ENCODE peak calls at places on chromosomes 7 and 10, in nine cellular contexts. One of them, this sample, is unnamed.

GRCh38 chr10:131731780-131732630 is 168.8 kb upstream of the PPP2R2D start:
- DNase-seq in hepatocyte: no peak
- DNase-seq in fibroblast of lung: no peak
- DNase-seq in PC-3: no peak
- DNase-seq in A549: no peak
- DNase-seq in IMR-90: no peak
- DNase-seq in OCI-LY7: no peak
- DNase-seq in PC-9: no peak
- DNase-seq in astrocyte: no peak
- DNase-seq in this sample: no peak

GRCh38 chr7:55641811-55642210 is 69.5 kb upstream of the VOPP1 start:
- DNase-seq in hepatocyte: no peak
- DNase-seq in fibroblast of lung: no peak
- DNase-seq in PC-3: peak; percentile 21
- DNase-seq in A549: no peak
- DNase-seq in IMR-90: no peak
- DNase-seq in OCI-LY7: peak; percentile 39
- DNase-seq in PC-9: no peak
- DNase-seq in astrocyte: no peak
- DNase-seq in this sample: no peak

GRCh38 chr7:41967156-41967555 is 264.3 kb upstream of the INHBA start:
- DNase-seq in hepatocyte: no peak
- DNase-seq in fibroblast of lung: peak; percentile 53
- DNase-seq in PC-3: peak; percentile 69
- DNase-seq in A549: no peak
- DNase-seq in IMR-90: peak; percentile 72
- DNase-seq in OCI-LY7: no peak
- DNase-seq in PC-9: no peak
- DNase-seq in astrocyte: peak; percentile 41
- DNase-seq in this sample: no peak

GRCh38 chr7:83648464-83649241 is at the start of gene SEMA3E:
- DNase-seq in hepatocyte: peak; percentile 61
- DNase-seq in fibroblast of lung: peak; percentile 72
- DNase-seq in PC-3: peak; percentile 52
- DNase-seq in A549: peak; percentile 61
- DNase-seq in IMR-90: peak; percentile 35
- DNase-seq in OCI-LY7: no peak
- DNase-seq in PC-9: peak; percentile 35
- DNase-seq in astrocyte: peak; percentile 67
- DNase-seq in this sample: peak; percentile 70

GRCh38 chr7:151838861-151839381 is 38.0 kb downstream of the PRKAG2 start:
- DNase-seq in hepatocyte: no peak
- DNase-seq in fibroblast of lung: no peak
- DNase-seq in PC-3: no peak
- DNase-seq in A549: no peak
- DNase-seq in IMR-90: no peak
- DNase-seq in OCI-LY7: peak; percentile 42
- DNase-seq in PC-9: no peak
- DNase-seq in astrocyte: no peak
- DNase-seq in this sample: no peak

GRCh38 chr10:128870830-128871597 is 596.0 kb upstream of the MGMT start:
- DNase-seq in hepatocyte: no peak
- DNase-seq in fibroblast of lung: no peak
- DNase-seq in PC-3: no peak
- DNase-seq in A549: no peak
- DNase-seq in IMR-90: no peak
- DNase-seq in OCI-LY7: no peak
- DNase-seq in PC-9: no peak
- DNase-seq in astrocyte: no peak
- DNase-seq in this sample: no peak

GRCh38 chr10:119420950-119421875 is 121.3 kb downstream of the RGS10 start:
- DNase-seq in hepatocyte: no peak
- DNase-seq in fibroblast of lung: no peak
- DNase-seq in PC-3: no peak
- DNase-seq in A549: no peak
- DNase-seq in IMR-90: no peak
- DNase-seq in OCI-LY7: no peak
- DNase-seq in PC-9: no peak
- DNase-seq in astrocyte: no peak
- DNase-seq in this sample: no peak

GRCh38 chr10:46250481-46250880 is 36.3 kb upstream of the ANTXRL start:
- DNase-seq in hepatocyte: no peak
- DNase-seq in fibroblast of lung: no peak
- DNase-seq in PC-3: no peak
- DNase-seq in A549: no peak
- DNase-seq in IMR-90: no peak
- DNase-seq in OCI-LY7: no peak
- DNase-seq in PC-9: no peak
- DNase-seq in astrocyte: no peak
- DNase-seq in this sample: no peak

GRCh38 chr7:111860248-111860647 is 298.0 kb upstream of the IMMP2L start:
- DNase-seq in hepatocyte: no peak
- DNase-seq in fibroblast of lung: no peak
- DNase-seq in PC-3: no peak
- DNase-seq in A549: no peak
- DNase-seq in IMR-90: no peak
- DNase-seq in OCI-LY7: no peak
- DNase-seq in PC-9: no peak
- DNase-seq in astrocyte: no peak
- DNase-seq in this sample: no peak

GRCh38 chr7:131071786-131072504 is 255.7 kb upstream of the MKLN1 start:
- DNase-seq in hepatocyte: no peak
- DNase-seq in fibroblast of lung: peak; percentile 90
- DNase-seq in PC-3: peak; percentile 72
- DNase-seq in A549: peak; percentile 46
- DNase-seq in IMR-90: peak; percentile 38
- DNase-seq in OCI-LY7: peak; percentile 11
- DNase-seq in PC-9: no peak
- DNase-seq in astrocyte: peak; percentile 86
- DNase-seq in this sample: no peak

GRCh38 chr10:28842321-28842720 is 165.0 kb downstream of the BAMBI start:
- DNase-seq in hepatocyte: no peak
- DNase-seq in fibroblast of lung: peak; percentile 93
- DNase-seq in PC-3: peak; percentile 31
- DNase-seq in A549: peak; percentile 28
- DNase-seq in IMR-90: peak; percentile 91
- DNase-seq in OCI-LY7: no peak
- DNase-seq in PC-9: no peak
- DNase-seq in astrocyte: peak; percentile 93
- DNase-seq in this sample: no peak

DNA sequence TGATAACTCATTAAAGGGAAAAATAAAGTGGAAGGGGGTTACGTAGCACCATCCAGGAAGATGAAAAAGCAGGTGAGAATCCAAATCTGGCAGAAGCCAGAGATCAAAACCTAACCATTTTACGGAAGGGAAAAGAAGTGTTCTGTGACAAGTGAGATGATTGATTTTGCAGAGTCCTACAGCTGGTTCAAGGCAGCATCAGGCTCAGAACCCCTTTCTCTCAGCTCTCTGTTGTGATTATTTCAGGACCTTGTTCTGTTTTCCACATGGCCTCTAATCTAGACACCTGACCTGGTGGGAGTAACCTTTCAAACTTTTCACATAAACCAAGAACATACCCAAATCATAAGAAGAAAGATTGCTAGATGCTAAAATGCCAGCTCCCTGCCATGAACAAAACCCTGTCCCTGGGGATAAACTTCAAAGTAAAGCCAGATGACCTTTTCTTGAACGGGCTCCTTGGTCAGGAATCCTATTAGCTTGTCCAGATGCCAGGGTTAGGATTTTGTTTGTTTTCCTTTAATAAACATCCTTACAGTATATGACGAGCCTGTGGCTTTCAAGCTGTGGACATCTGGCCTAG is 5.9 kb downstream of the DUSP5 start:
- DNase-seq in hepatocyte: no peak
- DNase-seq in fibroblast of lung: no peak
- DNase-seq in PC-3: no peak
- DNase-seq in A549: no peak
- DNase-seq in IMR-90: no peak
- DNase-seq in OCI-LY7: peak; percentile 29
- DNase-seq in PC-9: no peak
- DNase-seq in astrocyte: no peak
- DNase-seq in this sample: no peak
- H3K4me3 ChIP-seq in hepatocyte: no peak overlapping the region
- H3K4me3 ChIP-seq in fibroblast of lung: peak overlapping the region; percentile 3
- H3K4me3 ChIP-seq in PC-3: peak overlapping the region; percentile 96
- H3K4me3 ChIP-seq in A549: peak overlapping the region; percentile 86
- H3K4me3 ChIP-seq in IMR-90: no peak overlapping the region
- H3K4me3 ChIP-seq in OCI-LY7: peak overlapping the region; percentile 20
- H3K4me3 ChIP-seq in PC-9: peak overlapping the region; percentile 29
- H3K4me3 ChIP-seq in astrocyte: no peak overlapping the region
- H3K4me3 ChIP-seq in this sample: no peak overlapping the region

DNA sequence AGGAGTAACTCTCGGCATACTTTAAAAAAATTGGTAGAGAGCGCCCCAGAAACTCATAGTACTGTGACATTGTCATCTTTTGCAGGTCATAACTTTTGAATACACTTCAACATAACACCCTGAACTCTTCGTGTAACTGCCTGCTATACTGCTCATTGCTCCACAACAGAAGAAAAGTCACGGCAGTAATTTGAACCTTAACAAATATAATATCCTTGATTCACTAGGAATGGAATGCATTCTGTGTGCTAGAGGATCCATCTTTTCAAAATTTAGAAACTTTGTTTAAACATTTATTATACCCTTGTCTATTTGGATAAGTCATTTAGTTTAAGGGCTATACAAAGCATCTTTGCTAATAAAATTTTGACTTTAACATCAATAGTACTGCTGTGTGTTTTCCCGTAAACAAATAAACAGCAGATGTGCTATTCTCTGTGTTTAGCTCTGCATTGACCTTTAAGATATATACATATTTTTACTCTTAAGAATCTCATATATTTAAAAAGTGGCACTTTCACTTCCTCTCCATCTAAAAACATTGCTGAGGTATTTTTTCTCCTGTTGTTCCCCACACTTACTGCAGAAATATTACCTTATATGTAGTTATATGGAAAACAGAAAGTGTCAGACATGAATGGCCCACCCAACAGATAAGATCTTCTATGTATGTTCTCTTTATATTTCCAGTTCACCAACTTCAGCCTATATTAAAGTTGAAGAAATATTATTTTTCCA is 217.6 kb upstream of the TMEM229A start:
- DNase-seq in hepatocyte: no peak
- DNase-seq in fibroblast of lung: no peak
- DNase-seq in PC-3: peak; percentile 62
- DNase-seq in A549: no peak
- DNase-seq in IMR-90: peak; percentile 42
- DNase-seq in OCI-LY7: no peak
- DNase-seq in PC-9: no peak
- DNase-seq in astrocyte: no peak
- DNase-seq in this sample: no peak
- TF ChIP-seq CTCF in hepatocyte: no peak
- TF ChIP-seq CTCF in fibroblast of lung: no peak
- TF ChIP-seq CTCF in PC-3: no peak
- TF ChIP-seq CTCF in A549: no peak
- TF ChIP-seq CTCF in IMR-90: no peak
- TF ChIP-seq CTCF in OCI-LY7: no peak
- TF ChIP-seq CTCF in PC-9: no peak
- TF ChIP-seq CTCF in astrocyte: no peak
- TF ChIP-seq CTCF in this sample: no peak

GRCh38 chr7:135956393-135956792 is 20.8 kb downstream of the MTPN start:
- DNase-seq in hepatocyte: no peak
- DNase-seq in fibroblast of lung: no peak
- DNase-seq in PC-3: no peak
- DNase-seq in A549: no peak
- DNase-seq in IMR-90: no peak
- DNase-seq in OCI-LY7: no peak
- DNase-seq in PC-9: no peak
- DNase-seq in astrocyte: no peak
- DNase-seq in this sample: no peak

GRCh38 chr7:135957627-135958026 is 19.5 kb downstream of the MTPN start:
- DNase-seq in hepatocyte: no peak
- DNase-seq in fibroblast of lung: no peak
- DNase-seq in PC-3: no peak
- DNase-seq in A549: no peak
- DNase-seq in IMR-90: no peak
- DNase-seq in OCI-LY7: no peak
- DNase-seq in PC-9: no peak
- DNase-seq in astrocyte: no peak
- DNase-seq in this sample: no peak

GRCh38 chr7:135960709-135961451 is 16.3 kb downstream of the MTPN start:
- DNase-seq in hepatocyte: no peak
- DNase-seq in fibroblast of lung: no peak
- DNase-seq in PC-3: no peak
- DNase-seq in A549: no peak
- DNase-seq in IMR-90: peak; percentile 4
- DNase-seq in OCI-LY7: no peak
- DNase-seq in PC-9: no peak
- DNase-seq in astrocyte: no peak
- DNase-seq in this sample: no peak

GRCh38 chr7:135959655-135960363 is 17.4 kb downstream of the MTPN start:
- DNase-seq in hepatocyte: no peak
- DNase-seq in fibroblast of lung: peak; percentile 32
- DNase-seq in PC-3: no peak
- DNase-seq in A549: no peak
- DNase-seq in IMR-90: no peak
- DNase-seq in OCI-LY7: no peak
- DNase-seq in PC-9: no peak
- DNase-seq in astrocyte: peak; percentile 18
- DNase-seq in this sample: no peak

DNA sequence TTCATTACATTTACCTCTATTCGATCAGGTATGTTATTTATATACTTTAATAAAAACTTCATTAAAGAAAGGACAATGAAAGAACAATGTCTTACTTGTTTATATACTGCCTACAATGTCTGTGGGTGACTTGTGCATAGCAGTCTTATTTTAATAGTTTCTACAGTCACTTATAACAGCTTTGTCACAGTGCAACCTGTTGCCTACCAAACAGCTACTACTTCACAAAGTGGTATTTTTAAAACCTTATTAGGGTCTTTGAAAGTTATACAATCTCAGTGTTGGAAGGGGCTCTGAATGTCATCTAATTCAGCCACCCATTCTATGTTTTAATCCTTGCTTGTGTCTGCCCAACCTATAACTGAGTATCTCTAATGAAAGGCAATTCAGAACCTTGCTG is 19.0 kb downstream of the MTPN start:
- DNase-seq in hepatocyte: no peak
- DNase-seq in fibroblast of lung: no peak
- DNase-seq in PC-3: no peak
- DNase-seq in A549: no peak
- DNase-seq in IMR-90: no peak
- DNase-seq in OCI-LY7: no peak
- DNase-seq in PC-9: no peak
- DNase-seq in astrocyte: no peak
- DNase-seq in this sample: no peak
- H3K4me2 ChIP-seq in hepatocyte: no peak overlapping the region
- H3K4me2 ChIP-seq in fibroblast of lung: no peak overlapping the region
- H3K4me2 ChIP-seq in PC-3: no peak overlapping the region
- H3K4me2 ChIP-seq in A549: no peak overlapping the region
- H3K4me2 ChIP-seq in IMR-90: no peak overlapping the region
- H3K4me2 ChIP-seq in OCI-LY7: no peak overlapping the region
- H3K4me2 ChIP-seq in PC-9: no peak overlapping the region
- H3K4me2 ChIP-seq in astrocyte: no peak overlapping the region
- H3K4me2 ChIP-seq in this sample: no peak overlapping the region

DNA sequence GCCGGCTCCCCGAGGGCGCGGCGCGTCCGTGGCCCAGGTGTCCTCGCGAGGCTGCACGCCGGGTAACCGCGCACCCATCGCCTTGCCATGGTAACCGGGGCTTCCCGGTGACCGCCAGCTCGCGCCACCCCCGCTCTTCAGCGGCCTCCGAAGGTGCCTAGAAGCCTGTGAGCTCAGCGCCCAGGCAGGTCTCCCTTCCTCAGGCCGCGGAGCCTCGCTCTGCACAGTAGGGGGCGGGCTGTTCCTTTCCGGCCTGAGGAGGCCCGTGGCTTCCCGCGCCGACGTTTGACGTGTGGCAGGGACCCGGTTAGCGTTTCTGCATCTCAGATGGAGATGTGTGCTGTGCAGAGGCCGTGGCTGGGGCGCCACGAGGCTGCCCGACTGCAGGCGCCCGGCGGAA is 117.1 kb downstream of the DYNC2I1 start:
- DNase-seq in hepatocyte: peak; percentile 86
- DNase-seq in fibroblast of lung: no peak
- DNase-seq in PC-3: peak; percentile 55
- DNase-seq in A549: peak; percentile 33
- DNase-seq in IMR-90: no peak
- DNase-seq in OCI-LY7: no peak
- DNase-seq in PC-9: no peak
- DNase-seq in astrocyte: no peak
- DNase-seq in this sample: peak; percentile 70
- H3K4me3 ChIP-seq in hepatocyte: no peak overlapping the region
- H3K4me3 ChIP-seq in fibroblast of lung: no peak overlapping the region
- H3K4me3 ChIP-seq in PC-3: no peak overlapping the region
- H3K4me3 ChIP-seq in A549: no peak overlapping the region
- H3K4me3 ChIP-seq in IMR-90: no peak overlapping the region
- H3K4me3 ChIP-seq in OCI-LY7: no peak overlapping the region
- H3K4me3 ChIP-seq in PC-9: no peak overlapping the region
- H3K4me3 ChIP-seq in astrocyte: no peak overlapping the region
- H3K4me3 ChIP-seq in this sample: peak overlapping the region; percentile 18